ENCODE peak calls at places on chromosomes 3 and 15, in five cellular contexts. J is fibroblast of the aortic adventitia, U is AG09309, O is A549, Z is fibroblast of mammary gland. N is an unnamed sample.

GRCh38 chr3:29408676-29409075 is 127.8 kb downstream of the RBMS3 start:
- DNase-seq in J (peak), U (no peak), O (no peak), Z (no peak), N (no peak)

GRCh38 chr3:10581251-10581650 is 75.9 kb upstream of the ATP2B2 start:
- DNase-seq in J (peak), U (peak), O (no peak), Z (peak), N (no peak)

GRCh38 chr3:126849768-126850167 is 133.1 kb upstream of the PLXNA1 start:
- DNase-seq in J (no peak), U (no peak), O (no peak), Z (no peak), N (no peak)

GRCh38 chr3:52406791-52407510 is 38.0 kb downstream of the SEMA3G start:
- DNase-seq in J (no peak), U (no peak), O (no peak), Z (no peak), N (no peak)

GRCh38 chr3:124920718-124921117 is 13.8 kb downstream of the MUC13 start:
- DNase-seq in J (no peak), U (no peak), O (no peak), Z (no peak), N (no peak)

GRCh38 chr3:51982352-51982837 is 940 bp upstream of the ACY1 start:
- DNase-seq in J (no peak), U (no peak), O (peak), Z (no peak), N (peak)

GRCh38 chr3:30319713-30320112 is 286.7 kb upstream of the TGFBR2 start:
- DNase-seq in J (peak), U (no peak), O (peak), Z (peak), N (peak)

GRCh38 chr3:134777341-134777740 is 17.7 kb upstream of the EPHB1 start:
- DNase-seq in J (no peak), U (no peak), O (no peak), Z (no peak), N (no peak)

GRCh38 chr3:175956964-175957363 is 1097.8 kb downstream of the NAALADL2 start:
- DNase-seq in J (no peak), U (peak), O (no peak), Z (no peak), N (no peak)

GRCh38 chr3:185988816-185989175 is 51.0 kb upstream of the TRA2B start:
- DNase-seq in J (no peak), U (no peak), O (no peak), Z (no peak), N (no peak)

GRCh38 chr15:74988007-74988800 is 7.2 kb upstream of the SCAMP5 start:
- DNase-seq in J (peak), U (no peak), O (peak), Z (peak), N (peak)

GRCh38 chr15:100252779-100253417 is 88.9 kb downstream of the ADAMTS17 start:
- DNase-seq in J (no peak), U (no peak), O (no peak), Z (no peak), N (no peak)

GRCh38 chr3:76724706-76725105 is 315.2 kb upstream of the ROBO2 start:
- DNase-seq in J (no peak), U (no peak), O (no peak), Z (no peak), N (no peak)

GRCh38 chr3:189363856-189364255 is 192.1 kb downstream of the TPRG1 start:
- DNase-seq in J (peak), U (no peak), O (no peak), Z (peak), N (peak)

GRCh38 chr3:142498397-142499180 is 50.8 kb upstream of the XRN1 start:
- DNase-seq in J (no peak), U (no peak), O (no peak), Z (peak), N (no peak)

GRCh38 chr15:31803388-31803884 is 226.9 kb upstream of the CHRNA7 start:
- DNase-seq in J (no peak), U (no peak), O (no peak), Z (no peak), N (no peak)

GRCh38 chr3:38646630-38647029 is 2.9 kb downstream of the SCN5A start:
- DNase-seq in J (peak), U (no peak), O (peak), Z (peak), N (peak)

GRCh38 chr3:193987186-193987585 is 148.8 kb upstream of the HES1 start:
- DNase-seq in J (peak), U (no peak), O (no peak), Z (no peak), N (no peak)

GRCh38 chr15:35867371-35867770 is 321.4 kb upstream of the DPH6 start:
- DNase-seq in J (no peak), U (no peak), O (no peak), Z (no peak), N (no peak)

GRCh38 chr3:11624161-11624560 is 19.6 kb downstream of the VGLL4 start:
- DNase-seq in J (peak), U (no peak), O (no peak), Z (peak), N (no peak)

GRCh38 chr3:32303051-32303786 is 64.7 kb downstream of the CMTM8 start:
- DNase-seq in J (peak), U (no peak), O (no peak), Z (peak), N (no peak)

GRCh38 chr3:194163697-194164096 is 27.7 kb downstream of the HES1 start:
- DNase-seq in J (no peak), U (no peak), O (no peak), Z (no peak), N (no peak)

DNA sequence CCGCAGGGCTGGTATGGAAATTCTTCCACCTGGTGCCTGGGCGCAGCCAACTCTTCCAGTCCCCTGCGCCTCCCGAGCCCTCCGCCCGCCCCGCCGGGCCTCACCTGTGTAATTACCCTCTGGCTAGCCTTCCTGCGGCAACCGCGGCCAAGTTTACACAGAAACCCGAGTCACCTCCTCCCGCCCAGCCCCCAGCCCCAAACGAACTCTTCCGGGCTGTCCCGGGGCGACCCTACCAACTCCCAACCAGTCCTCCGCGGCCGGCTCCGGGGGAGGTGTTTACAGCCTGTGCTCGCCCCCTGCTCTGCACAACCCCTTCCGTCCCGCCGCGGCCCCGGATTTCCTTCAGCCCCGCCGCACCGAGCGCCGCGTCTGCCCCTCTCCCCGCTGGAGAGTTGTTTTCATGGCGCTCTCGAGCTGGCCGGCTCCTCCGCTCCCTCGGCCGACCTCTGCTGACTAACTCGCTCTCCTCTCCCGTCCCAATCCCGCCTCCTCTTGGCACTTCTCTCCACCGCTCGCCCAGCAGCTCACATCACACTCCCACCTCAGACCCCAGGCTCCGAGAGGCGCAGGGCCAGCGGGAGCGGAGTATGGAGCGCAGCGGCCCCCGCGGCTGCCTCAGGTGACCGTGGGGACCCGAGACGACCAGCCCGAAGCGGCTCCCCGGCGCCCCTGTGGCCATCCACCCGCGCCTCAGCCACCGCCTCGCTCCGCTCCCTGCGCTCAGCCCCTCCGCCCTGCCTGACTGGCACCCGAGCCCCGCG is 538 bp downstream of the ATOSA start:
- DNase-seq in J (peak), U (no peak), O (peak), Z (peak), N (peak)
- TF ChIP-seq CTCF in J (no peak), U (no peak), O (no peak), Z (no peak), N (no peak)

GRCh38 chr3:155270485-155271342 is 22.8 kb downstream of the STRIT1 start:
- DNase-seq in J (no peak), U (no peak), O (no peak), Z (peak), N (peak)
- TF ChIP-seq CTCF in J (no peak), U (no peak), O (no peak), Z (no peak), N (no peak)

GRCh38 chr15:94164202-94164807 is 67.1 kb upstream of the MCTP2 start:
- DNase-seq in J (peak), U (no peak), O (no peak), Z (peak), N (peak)

GRCh38 chr15:94162946-94163345 is 68.4 kb upstream of the MCTP2 start:
- DNase-seq in J (no peak), U (no peak), O (no peak), Z (no peak), N (no peak)

GRCh38 chr15:94168250-94168649 is 63.1 kb upstream of the MCTP2 start:
- DNase-seq in J (no peak), U (no peak), O (no peak), Z (no peak), N (peak)
- TF ChIP-seq CTCF in J (no peak), U (peak), O (no peak), Z (peak), N (peak)

GRCh38 chr3:157347577-157348303 is 88.9 kb upstream of the PTX3 start:
- DNase-seq in J (no peak), U (no peak), O (no peak), Z (peak), N (peak)
- TF ChIP-seq CTCF in J (peak), U (peak), O (no peak), Z (peak), N (peak)

GRCh38 chr3:128311441-128311844 is 155.2 kb downstream of the DNAJB8 start:
- DNase-seq in J (no peak), U (no peak), O (no peak), Z (no peak), N (no peak)

GRCh38 chr3:128312271-128312670 is 154.4 kb downstream of the DNAJB8 start:
- DNase-seq in J (no peak), U (no peak), O (no peak), Z (no peak), N (no peak)

GRCh38 chr3:128313936-128314335 is 152.8 kb downstream of the DNAJB8 start:
- DNase-seq in J (no peak), U (no peak), O (no peak), Z (no peak), N (no peak)

GRCh38 chr3:128310286-128311058 is 156.2 kb downstream of the DNAJB8 start:
- DNase-seq in J (no peak), U (no peak), O (no peak), Z (no peak), N (no peak)

GRCh38 chr3:128313181-128313725 is 153.4 kb downstream of the DNAJB8 start:
- DNase-seq in J (no peak), U (no peak), O (no peak), Z (no peak), N (no peak)
- TF ChIP-seq CTCF in J (no peak), U (no peak), O (no peak), Z (no peak), N (no peak)

GRCh38 chr3:167872941-167873340 is 137.4 kb downstream of the SERPINI1 start:
- DNase-seq in J (no peak), U (no peak), O (no peak), Z (no peak), N (no peak)
- TF ChIP-seq CTCF in J (peak), U (no peak), O (peak), Z (peak), N (peak)

GRCh38 chr3:119463171-119464169 is at the start of gene TMEM39A:
- DNase-seq in J (peak), U (peak), O (peak), Z (peak), N (peak)
- TF ChIP-seq CTCF in J (peak), U (no peak), O (no peak), Z (no peak), N (no peak)

GRCh38 chr3:60430208-60430607 is 821.0 kb downstream of the FHIT start:
- DNase-seq in J (no peak), U (no peak), O (no peak), Z (no peak), N (no peak)

GRCh38 chr3:60424034-60424433 is 827.2 kb downstream of the FHIT start:
- DNase-seq in J (no peak), U (no peak), O (no peak), Z (no peak), N (no peak)

GRCh38 chr3:60423556-60423955 is 827.7 kb downstream of the FHIT start:
- DNase-seq in J (no peak), U (no peak), O (no peak), Z (no peak), N (no peak)

GRCh38 chr3:60421749-60422467 is 829.3 kb downstream of the FHIT start:
- DNase-seq in J (no peak), U (no peak), O (no peak), Z (no peak), N (no peak)

GRCh38 chr3:60424942-60425341 is 826.3 kb downstream of the FHIT start:
- DNase-seq in J (no peak), U (no peak), O (no peak), Z (no peak), N (no peak)
- TF ChIP-seq CTCF in J (no peak), U (no peak), O (no peak), Z (no peak), N (no peak)

GRCh38 chr3:152299243-152299976 is 30.7 kb downstream of the MBNL1 start:
- DNase-seq in J (no peak), U (no peak), O (no peak), Z (no peak), N (no peak)
- TF ChIP-seq CTCF in J (no peak), U (no peak), O (no peak), Z (no peak), N (no peak)